ENCODE peak calls at places on chromosome 12, in eight cellular contexts. One of them, this sample, is unnamed.

GRCh38 chr12:39902823-39903222 is 203.1 kb downstream of the SLC2A13 start:
- DNase-seq in RPMI7951: no peak
- DNase-seq in HTR-8/SVneo: no peak
- DNase-seq in fibroblast of the conjunctiva: no peak
- DNase-seq in stimulated activated CD4-positive, alpha-beta T cell treated with anti-CD3 and anti-CD28 coated beads, Interleukin-4, amount 100 ng/mL, for 48 hours: no peak
- DNase-seq in astrocyte: no peak
- DNase-seq in activated naive CD8-positive, alpha-beta T cell treated with anti-CD3 and anti-CD28 coated beads for 36 hours: no peak
- DNase-seq in GM20000: no peak
- DNase-seq in this sample: peak; percentile 87

GRCh38 chr12:104699489-104700194 is 242.9 kb downstream of the CHST11 start:
- DNase-seq in RPMI7951: peak; percentile 22
- DNase-seq in HTR-8/SVneo: no peak
- DNase-seq in fibroblast of the conjunctiva: no peak
- DNase-seq in stimulated activated CD4-positive, alpha-beta T cell treated with anti-CD3 and anti-CD28 coated beads, Interleukin-4, amount 100 ng/mL, for 48 hours: no peak
- DNase-seq in astrocyte: no peak
- DNase-seq in activated naive CD8-positive, alpha-beta T cell treated with anti-CD3 and anti-CD28 coated beads for 36 hours: no peak
- DNase-seq in GM20000: peak; percentile 53
- DNase-seq in this sample: no peak

GRCh38 chr12:22313276-22313995 is 21.1 kb downstream of the ST8SIA1 start:
- DNase-seq in RPMI7951: no peak
- DNase-seq in HTR-8/SVneo: no peak
- DNase-seq in fibroblast of the conjunctiva: no peak
- DNase-seq in stimulated activated CD4-positive, alpha-beta T cell treated with anti-CD3 and anti-CD28 coated beads, Interleukin-4, amount 100 ng/mL, for 48 hours: no peak
- DNase-seq in astrocyte: no peak
- DNase-seq in activated naive CD8-positive, alpha-beta T cell treated with anti-CD3 and anti-CD28 coated beads for 36 hours: no peak
- DNase-seq in GM20000: no peak
- DNase-seq in this sample: no peak

GRCh38 chr12:58889557-58889956 is 30.7 kb downstream of the LRIG3 start:
- DNase-seq in RPMI7951: no peak
- DNase-seq in HTR-8/SVneo: no peak
- DNase-seq in fibroblast of the conjunctiva: no peak
- DNase-seq in stimulated activated CD4-positive, alpha-beta T cell treated with anti-CD3 and anti-CD28 coated beads, Interleukin-4, amount 100 ng/mL, for 48 hours: no peak
- DNase-seq in astrocyte: no peak
- DNase-seq in activated naive CD8-positive, alpha-beta T cell treated with anti-CD3 and anti-CD28 coated beads for 36 hours: no peak
- DNase-seq in GM20000: no peak
- DNase-seq in this sample: no peak

GRCh38 chr12:15632708-15633107 is 156.5 kb downstream of the EPS8 start:
- DNase-seq in RPMI7951: no peak
- DNase-seq in HTR-8/SVneo: no peak
- DNase-seq in fibroblast of the conjunctiva: no peak
- DNase-seq in stimulated activated CD4-positive, alpha-beta T cell treated with anti-CD3 and anti-CD28 coated beads, Interleukin-4, amount 100 ng/mL, for 48 hours: no peak
- DNase-seq in astrocyte: peak; percentile 41
- DNase-seq in activated naive CD8-positive, alpha-beta T cell treated with anti-CD3 and anti-CD28 coated beads for 36 hours: no peak
- DNase-seq in GM20000: no peak
- DNase-seq in this sample: no peak

GRCh38 chr12:26121841-26122680 is 2.8 kb downstream of the BHLHE41 start:
- DNase-seq in RPMI7951: peak; percentile 42
- DNase-seq in HTR-8/SVneo: no peak
- DNase-seq in fibroblast of the conjunctiva: no peak
- DNase-seq in stimulated activated CD4-positive, alpha-beta T cell treated with anti-CD3 and anti-CD28 coated beads, Interleukin-4, amount 100 ng/mL, for 48 hours: no peak
- DNase-seq in astrocyte: no peak
- DNase-seq in activated naive CD8-positive, alpha-beta T cell treated with anti-CD3 and anti-CD28 coated beads for 36 hours: no peak
- DNase-seq in GM20000: peak; percentile 73
- DNase-seq in this sample: no peak

GRCh38 chr12:5622280-5622679 is 190.4 kb downstream of the NTF3 start:
- DNase-seq in RPMI7951: peak; percentile 48
- DNase-seq in HTR-8/SVneo: no peak
- DNase-seq in fibroblast of the conjunctiva: no peak
- DNase-seq in stimulated activated CD4-positive, alpha-beta T cell treated with anti-CD3 and anti-CD28 coated beads, Interleukin-4, amount 100 ng/mL, for 48 hours: no peak
- DNase-seq in astrocyte: no peak
- DNase-seq in activated naive CD8-positive, alpha-beta T cell treated with anti-CD3 and anti-CD28 coated beads for 36 hours: no peak
- DNase-seq in GM20000: no peak
- DNase-seq in this sample: no peak

GRCh38 chr12:88036368-88036965 is 7.3 kb upstream of the C12orf50 start:
- DNase-seq in RPMI7951: peak; percentile 21
- DNase-seq in HTR-8/SVneo: no peak
- DNase-seq in fibroblast of the conjunctiva: peak; percentile 56
- DNase-seq in stimulated activated CD4-positive, alpha-beta T cell treated with anti-CD3 and anti-CD28 coated beads, Interleukin-4, amount 100 ng/mL, for 48 hours: no peak
- DNase-seq in astrocyte: peak; percentile 40
- DNase-seq in activated naive CD8-positive, alpha-beta T cell treated with anti-CD3 and anti-CD28 coated beads for 36 hours: no peak
- DNase-seq in GM20000: no peak
- DNase-seq in this sample: peak; percentile 83

GRCh38 chr12:76428117-76428516 is 79.9 kb upstream of the BBS10 start:
- DNase-seq in RPMI7951: no peak
- DNase-seq in HTR-8/SVneo: no peak
- DNase-seq in fibroblast of the conjunctiva: no peak
- DNase-seq in stimulated activated CD4-positive, alpha-beta T cell treated with anti-CD3 and anti-CD28 coated beads, Interleukin-4, amount 100 ng/mL, for 48 hours: no peak
- DNase-seq in astrocyte: no peak
- DNase-seq in activated naive CD8-positive, alpha-beta T cell treated with anti-CD3 and anti-CD28 coated beads for 36 hours: no peak
- DNase-seq in GM20000: no peak
- DNase-seq in this sample: no peak

GRCh38 chr12:72228424-72228823 is 43.7 kb upstream of the TRHDE start:
- DNase-seq in RPMI7951: no peak
- DNase-seq in HTR-8/SVneo: no peak
- DNase-seq in fibroblast of the conjunctiva: no peak
- DNase-seq in stimulated activated CD4-positive, alpha-beta T cell treated with anti-CD3 and anti-CD28 coated beads, Interleukin-4, amount 100 ng/mL, for 48 hours: no peak
- DNase-seq in astrocyte: no peak
- DNase-seq in activated naive CD8-positive, alpha-beta T cell treated with anti-CD3 and anti-CD28 coated beads for 36 hours: no peak
- DNase-seq in GM20000: no peak
- DNase-seq in this sample: no peak

GRCh38 chr12:7716391-7716790 is 5.2 kb downstream of the DPPA3 start:
- DNase-seq in RPMI7951: no peak
- DNase-seq in HTR-8/SVneo: peak; percentile 46
- DNase-seq in fibroblast of the conjunctiva: no peak
- DNase-seq in stimulated activated CD4-positive, alpha-beta T cell treated with anti-CD3 and anti-CD28 coated beads, Interleukin-4, amount 100 ng/mL, for 48 hours: no peak
- DNase-seq in astrocyte: no peak
- DNase-seq in activated naive CD8-positive, alpha-beta T cell treated with anti-CD3 and anti-CD28 coated beads for 36 hours: no peak
- DNase-seq in GM20000: peak; percentile 33
- DNase-seq in this sample: peak; percentile 1

GRCh38 chr12:52191841-52192791 is at the start of gene KRT80:
- DNase-seq in RPMI7951: peak; percentile 98
- DNase-seq in HTR-8/SVneo: peak; percentile 97
- DNase-seq in fibroblast of the conjunctiva: peak; percentile 99
- DNase-seq in stimulated activated CD4-positive, alpha-beta T cell treated with anti-CD3 and anti-CD28 coated beads, Interleukin-4, amount 100 ng/mL, for 48 hours: peak; percentile 13
- DNase-seq in astrocyte: peak; percentile 99
- DNase-seq in activated naive CD8-positive, alpha-beta T cell treated with anti-CD3 and anti-CD28 coated beads for 36 hours: peak; percentile 20
- DNase-seq in GM20000: no peak
- DNase-seq in this sample: peak; percentile 97

GRCh38 chr12:54360717-54361456 is 3.4 kb downstream of the GPR84 start:
- DNase-seq in RPMI7951: peak; percentile 73
- DNase-seq in HTR-8/SVneo: peak; percentile 67
- DNase-seq in fibroblast of the conjunctiva: peak; percentile 68
- DNase-seq in stimulated activated CD4-positive, alpha-beta T cell treated with anti-CD3 and anti-CD28 coated beads, Interleukin-4, amount 100 ng/mL, for 48 hours: peak; percentile 44
- DNase-seq in astrocyte: peak; percentile 60
- DNase-seq in activated naive CD8-positive, alpha-beta T cell treated with anti-CD3 and anti-CD28 coated beads for 36 hours: peak; percentile 40
- DNase-seq in GM20000: peak; percentile 30
- DNase-seq in this sample: peak; percentile 69

GRCh38 chr12:102356690-102357089 is 123.7 kb downstream of the IGF1 start:
- DNase-seq in RPMI7951: no peak
- DNase-seq in HTR-8/SVneo: no peak
- DNase-seq in fibroblast of the conjunctiva: no peak
- DNase-seq in stimulated activated CD4-positive, alpha-beta T cell treated with anti-CD3 and anti-CD28 coated beads, Interleukin-4, amount 100 ng/mL, for 48 hours: no peak
- DNase-seq in astrocyte: no peak
- DNase-seq in activated naive CD8-positive, alpha-beta T cell treated with anti-CD3 and anti-CD28 coated beads for 36 hours: no peak
- DNase-seq in GM20000: no peak
- DNase-seq in this sample: no peak

GRCh38 chr12:89236748-89237428 is 115.4 kb downstream of the DUSP6 start:
- DNase-seq in RPMI7951: no peak
- DNase-seq in HTR-8/SVneo: no peak
- DNase-seq in fibroblast of the conjunctiva: no peak
- DNase-seq in stimulated activated CD4-positive, alpha-beta T cell treated with anti-CD3 and anti-CD28 coated beads, Interleukin-4, amount 100 ng/mL, for 48 hours: no peak
- DNase-seq in astrocyte: peak; percentile 60
- DNase-seq in activated naive CD8-positive, alpha-beta T cell treated with anti-CD3 and anti-CD28 coated beads for 36 hours: no peak
- DNase-seq in GM20000: no peak
- DNase-seq in this sample: peak; percentile 99

GRCh38 chr12:92340441-92341332 is 195.0 kb upstream of the BTG1 start:
- DNase-seq in RPMI7951: no peak
- DNase-seq in HTR-8/SVneo: no peak
- DNase-seq in fibroblast of the conjunctiva: no peak
- DNase-seq in stimulated activated CD4-positive, alpha-beta T cell treated with anti-CD3 and anti-CD28 coated beads, Interleukin-4, amount 100 ng/mL, for 48 hours: no peak
- DNase-seq in astrocyte: no peak
- DNase-seq in activated naive CD8-positive, alpha-beta T cell treated with anti-CD3 and anti-CD28 coated beads for 36 hours: no peak
- DNase-seq in GM20000: no peak
- DNase-seq in this sample: peak; percentile 89

GRCh38 chr12:109927622-109928021 is 27.5 kb downstream of the TCHP start:
- DNase-seq in RPMI7951: peak; percentile 37
- DNase-seq in HTR-8/SVneo: peak; percentile 56
- DNase-seq in fibroblast of the conjunctiva: peak; percentile 10
- DNase-seq in stimulated activated CD4-positive, alpha-beta T cell treated with anti-CD3 and anti-CD28 coated beads, Interleukin-4, amount 100 ng/mL, for 48 hours: peak; percentile 20
- DNase-seq in astrocyte: no peak
- DNase-seq in activated naive CD8-positive, alpha-beta T cell treated with anti-CD3 and anti-CD28 coated beads for 36 hours: peak; percentile 26
- DNase-seq in GM20000: peak; percentile 54
- DNase-seq in this sample: peak; percentile 18

GRCh38 chr12:56900583-56900982 is 33.6 kb downstream of the SDR9C7 start:
- DNase-seq in RPMI7951: peak; percentile 75
- DNase-seq in HTR-8/SVneo: no peak
- DNase-seq in fibroblast of the conjunctiva: no peak
- DNase-seq in stimulated activated CD4-positive, alpha-beta T cell treated with anti-CD3 and anti-CD28 coated beads, Interleukin-4, amount 100 ng/mL, for 48 hours: no peak
- DNase-seq in astrocyte: no peak
- DNase-seq in activated naive CD8-positive, alpha-beta T cell treated with anti-CD3 and anti-CD28 coated beads for 36 hours: no peak
- DNase-seq in GM20000: no peak
- DNase-seq in this sample: peak; percentile 98

GRCh38 chr12:126067930-126068329 is 1002.7 kb downstream of the AACS start:
- DNase-seq in RPMI7951: no peak
- DNase-seq in HTR-8/SVneo: no peak
- DNase-seq in fibroblast of the conjunctiva: no peak
- DNase-seq in stimulated activated CD4-positive, alpha-beta T cell treated with anti-CD3 and anti-CD28 coated beads, Interleukin-4, amount 100 ng/mL, for 48 hours: no peak
- DNase-seq in astrocyte: no peak
- DNase-seq in activated naive CD8-positive, alpha-beta T cell treated with anti-CD3 and anti-CD28 coated beads for 36 hours: no peak
- DNase-seq in GM20000: no peak
- DNase-seq in this sample: no peak

GRCh38 chr12:2925322-2925995 is 33.7 kb upstream of the TEAD4 start:
- DNase-seq in RPMI7951: no peak
- DNase-seq in HTR-8/SVneo: no peak
- DNase-seq in fibroblast of the conjunctiva: no peak
- DNase-seq in stimulated activated CD4-positive, alpha-beta T cell treated with anti-CD3 and anti-CD28 coated beads, Interleukin-4, amount 100 ng/mL, for 48 hours: no peak
- DNase-seq in astrocyte: no peak
- DNase-seq in activated naive CD8-positive, alpha-beta T cell treated with anti-CD3 and anti-CD28 coated beads for 36 hours: no peak
- DNase-seq in GM20000: no peak
- DNase-seq in this sample: peak; percentile 74

GRCh38 chr12:109686523-109686922 is 27.1 kb upstream of the FAM222A start:
- DNase-seq in RPMI7951: no peak
- DNase-seq in HTR-8/SVneo: no peak
- DNase-seq in fibroblast of the conjunctiva: no peak
- DNase-seq in stimulated activated CD4-positive, alpha-beta T cell treated with anti-CD3 and anti-CD28 coated beads, Interleukin-4, amount 100 ng/mL, for 48 hours: no peak
- DNase-seq in astrocyte: no peak
- DNase-seq in activated naive CD8-positive, alpha-beta T cell treated with anti-CD3 and anti-CD28 coated beads for 36 hours: no peak
- DNase-seq in GM20000: no peak
- DNase-seq in this sample: no peak

GRCh38 chr12:107515446-107515958 is 170.1 kb upstream of the PWP1 start:
- DNase-seq in RPMI7951: peak; percentile 90
- DNase-seq in HTR-8/SVneo: peak; percentile 60
- DNase-seq in fibroblast of the conjunctiva: peak; percentile 81
- DNase-seq in stimulated activated CD4-positive, alpha-beta T cell treated with anti-CD3 and anti-CD28 coated beads, Interleukin-4, amount 100 ng/mL, for 48 hours: peak; percentile 11
- DNase-seq in astrocyte: peak; percentile 99
- DNase-seq in activated naive CD8-positive, alpha-beta T cell treated with anti-CD3 and anti-CD28 coated beads for 36 hours: peak; percentile 60
- DNase-seq in GM20000: no peak
- DNase-seq in this sample: peak; percentile 100

GRCh38 chr12:125072496-125072895 is 7.3 kb downstream of the AACS start:
- DNase-seq in RPMI7951: no peak
- DNase-seq in HTR-8/SVneo: no peak
- DNase-seq in fibroblast of the conjunctiva: no peak
- DNase-seq in stimulated activated CD4-positive, alpha-beta T cell treated with anti-CD3 and anti-CD28 coated beads, Interleukin-4, amount 100 ng/mL, for 48 hours: no peak
- DNase-seq in astrocyte: no peak
- DNase-seq in activated naive CD8-positive, alpha-beta T cell treated with anti-CD3 and anti-CD28 coated beads for 36 hours: no peak
- DNase-seq in GM20000: no peak
- DNase-seq in this sample: no peak

GRCh38 chr12:52200086-52200782 is 8.4 kb upstream of the KRT80 start:
- DNase-seq in RPMI7951: no peak
- DNase-seq in HTR-8/SVneo: no peak
- DNase-seq in fibroblast of the conjunctiva: no peak
- DNase-seq in stimulated activated CD4-positive, alpha-beta T cell treated with anti-CD3 and anti-CD28 coated beads, Interleukin-4, amount 100 ng/mL, for 48 hours: no peak
- DNase-seq in astrocyte: no peak
- DNase-seq in activated naive CD8-positive, alpha-beta T cell treated with anti-CD3 and anti-CD28 coated beads for 36 hours: no peak
- DNase-seq in GM20000: no peak
- DNase-seq in this sample: no peak

GRCh38 chr12:76064904-76065303 is 19.6 kb downstream of the NAP1L1 start:
- DNase-seq in RPMI7951: no peak
- DNase-seq in HTR-8/SVneo: no peak
- DNase-seq in fibroblast of the conjunctiva: no peak
- DNase-seq in stimulated activated CD4-positive, alpha-beta T cell treated with anti-CD3 and anti-CD28 coated beads, Interleukin-4, amount 100 ng/mL, for 48 hours: no peak
- DNase-seq in astrocyte: no peak
- DNase-seq in activated naive CD8-positive, alpha-beta T cell treated with anti-CD3 and anti-CD28 coated beads for 36 hours: no peak
- DNase-seq in GM20000: no peak
- DNase-seq in this sample: no peak

GRCh38 chr12:102851246-102851645 is 65.8 kb downstream of the PAH start:
- DNase-seq in RPMI7951: no peak
- DNase-seq in HTR-8/SVneo: no peak
- DNase-seq in fibroblast of the conjunctiva: no peak
- DNase-seq in stimulated activated CD4-positive, alpha-beta T cell treated with anti-CD3 and anti-CD28 coated beads, Interleukin-4, amount 100 ng/mL, for 48 hours: no peak
- DNase-seq in astrocyte: no peak
- DNase-seq in activated naive CD8-positive, alpha-beta T cell treated with anti-CD3 and anti-CD28 coated beads for 36 hours: no peak
- DNase-seq in GM20000: no peak
- DNase-seq in this sample: peak; percentile 18

GRCh38 chr12:90274407-90274806 is 565.8 kb upstream of the ATP2B1 start:
- DNase-seq in RPMI7951: no peak
- DNase-seq in HTR-8/SVneo: no peak
- DNase-seq in fibroblast of the conjunctiva: no peak
- DNase-seq in stimulated activated CD4-positive, alpha-beta T cell treated with anti-CD3 and anti-CD28 coated beads, Interleukin-4, amount 100 ng/mL, for 48 hours: no peak
- DNase-seq in astrocyte: no peak
- DNase-seq in activated naive CD8-positive, alpha-beta T cell treated with anti-CD3 and anti-CD28 coated beads for 36 hours: no peak
- DNase-seq in GM20000: no peak
- DNase-seq in this sample: no peak

GRCh38 chr12:63849641-63850040 is 5.1 kb downstream of the SRGAP1 start:
- DNase-seq in RPMI7951: no peak
- DNase-seq in HTR-8/SVneo: no peak
- DNase-seq in fibroblast of the conjunctiva: no peak
- DNase-seq in stimulated activated CD4-positive, alpha-beta T cell treated with anti-CD3 and anti-CD28 coated beads, Interleukin-4, amount 100 ng/mL, for 48 hours: no peak
- DNase-seq in astrocyte: no peak
- DNase-seq in activated naive CD8-positive, alpha-beta T cell treated with anti-CD3 and anti-CD28 coated beads for 36 hours: no peak
- DNase-seq in GM20000: no peak
- DNase-seq in this sample: no peak

GRCh38 chr12:11839093-11839641 is 189.7 kb downstream of the ETV6 start:
- DNase-seq in RPMI7951: peak; percentile 73
- DNase-seq in HTR-8/SVneo: no peak
- DNase-seq in fibroblast of the conjunctiva: no peak
- DNase-seq in stimulated activated CD4-positive, alpha-beta T cell treated with anti-CD3 and anti-CD28 coated beads, Interleukin-4, amount 100 ng/mL, for 48 hours: no peak
- DNase-seq in astrocyte: peak; percentile 83
- DNase-seq in activated naive CD8-positive, alpha-beta T cell treated with anti-CD3 and anti-CD28 coated beads for 36 hours: no peak
- DNase-seq in GM20000: no peak
- DNase-seq in this sample: peak; percentile 64

GRCh38 chr12:122602456-122602855 is 75.4 kb downstream of the KNTC1 start:
- DNase-seq in RPMI7951: no peak
- DNase-seq in HTR-8/SVneo: no peak
- DNase-seq in fibroblast of the conjunctiva: no peak
- DNase-seq in stimulated activated CD4-positive, alpha-beta T cell treated with anti-CD3 and anti-CD28 coated beads, Interleukin-4, amount 100 ng/mL, for 48 hours: no peak
- DNase-seq in astrocyte: no peak
- DNase-seq in activated naive CD8-positive, alpha-beta T cell treated with anti-CD3 and anti-CD28 coated beads for 36 hours: no peak
- DNase-seq in GM20000: no peak
- DNase-seq in this sample: peak; percentile 68

GRCh38 chr12:9928607-9929006 is 3.6 kb downstream of the CLEC2A start:
- DNase-seq in RPMI7951: no peak
- DNase-seq in HTR-8/SVneo: no peak
- DNase-seq in fibroblast of the conjunctiva: no peak
- DNase-seq in stimulated activated CD4-positive, alpha-beta T cell treated with anti-CD3 and anti-CD28 coated beads, Interleukin-4, amount 100 ng/mL, for 48 hours: no peak
- DNase-seq in astrocyte: no peak
- DNase-seq in activated naive CD8-positive, alpha-beta T cell treated with anti-CD3 and anti-CD28 coated beads for 36 hours: no peak
- DNase-seq in GM20000: no peak
- DNase-seq in this sample: no peak